ENCODE peak calls at places on chromosomes 4 and X, in eight cellular contexts. K is NCI-H774, W is NCI-H1092 treated with DMSO at 0.1 percent for 48 hours, G is tibial artery, B is nephron progenitor cell, S is COR-L47, U is endodermal cell, V is hepatocyte. R is an unnamed sample.

GRCh38 chr4:165493359-165493758 is 114.6 kb downstream of the CPE start:
- DNase-seq in U (peak), B (peak), K (no peak), G (no peak), W (no peak), V (peak), S (peak), R (peak)

GRCh38 chrX:2334237-2334636 is 166.5 kb downstream of the DHRSX start:
- DNase-seq in U (no peak), W (no peak), S (no peak), G (no peak), V (no peak), B (no peak), K (no peak), R (no peak)

GRCh38 chr4:158948071-158948470 is 154.8 kb upstream of the RAPGEF2 start:
- DNase-seq in V (no peak), B (no peak), S (no peak), G (no peak), W (no peak), U (no peak), K (no peak), R (no peak)

GRCh38 chr4:5128569-5128968 is 77.3 kb downstream of the STK32B start:
- DNase-seq in S (no peak), G (no peak), B (no peak), K (no peak), W (no peak), U (no peak), V (no peak), R (no peak)

GRCh38 chr4:17544205-17544604 is 29.2 kb downstream of the CLRN2 start:
- DNase-seq in U (peak), B (no peak), S (peak), W (peak), K (peak), G (no peak), V (peak), R (peak)

GRCh38 chr4:158314756-158315487 is 104.6 kb downstream of the TMEM144 start:
- DNase-seq in U (no peak), S (no peak), G (no peak), B (no peak), K (no peak), V (no peak), W (no peak), R (no peak)

GRCh38 chr4:169615467-169616106 is 3.2 kb upstream of the NEK1 start:
- DNase-seq in S (no peak), G (no peak), W (no peak), U (no peak), B (no peak), K (no peak), V (no peak), R (no peak)

GRCh38 chrX:131747173-131747572 is 203.3 kb downstream of the OR13H1 start:
- DNase-seq in S (no peak), V (no peak), U (no peak), G (no peak), K (peak), W (peak), B (no peak), R (peak)

GRCh38 chr4:153488006-153488718 is 22.0 kb downstream of the TMEM131L start:
- DNase-seq in B (no peak), V (no peak), U (peak), K (no peak), G (no peak), S (no peak), W (no peak), R (peak)

GRCh38 chrX:103215768-103216085 is 819 bp downstream of the BEX4 start:
- DNase-seq in B (no peak), G (no peak), K (no peak), W (peak), V (no peak), U (peak), S (peak), R (no peak)

GRCh38 chrX:153372949-153373348 is 28.2 kb downstream of the PNMA6E start:
- DNase-seq in U (no peak), S (no peak), V (no peak), G (no peak), B (no peak), K (no peak), W (no peak), R (no peak)

GRCh38 chrX:140504371-140505324 is at the start of gene SOX3:
- DNase-seq in U (peak), B (no peak), V (no peak), W (no peak), K (no peak), S (no peak), G (no peak), R (no peak)

GRCh38 chr4:74675673-74676279 is 118.5 kb downstream of the BTC start:
- DNase-seq in V (peak), B (peak), G (no peak), W (peak), K (peak), U (no peak), S (peak), R (peak)

GRCh38 chr4:73662709-73663546 is 42.7 kb upstream of the RASSF6 start:
- DNase-seq in G (no peak), K (peak), W (peak), U (no peak), S (peak), V (peak), B (no peak), R (peak)

GRCh38 chr4:180669637-180670036 is 1573.6 kb upstream of the TENM3 start:
- DNase-seq in U (no peak), B (no peak), V (peak), S (no peak), W (no peak), G (no peak), K (no peak), R (no peak)

GRCh38 chr4:162684371-162684700 is 482.4 kb downstream of the NAF1 start:
- DNase-seq in W (no peak), S (no peak), K (no peak), V (no peak), U (no peak), B (no peak), G (no peak), R (no peak)

GRCh38 chrX:17038681-17039161 is 92.3 kb downstream of the REPS2 start:
- DNase-seq in W (no peak), U (no peak), G (no peak), V (no peak), S (no peak), B (no peak), K (no peak), R (no peak)

GRCh38 chr4:117968606-117969005 is 65.7 kb upstream of the NDST3 start:
- DNase-seq in B (no peak), W (no peak), S (no peak), K (no peak), U (no peak), G (no peak), V (no peak), R (no peak)

GRCh38 chrX:151875270-151876026 is 37.2 kb upstream of the MAGEA4 start:
- DNase-seq in U (no peak), V (no peak), B (no peak), K (no peak), S (no peak), G (no peak), W (no peak), R (no peak)

GRCh38 chr4:66590488-66591215 is 920.4 kb upstream of the EPHA5 start:
- DNase-seq in S (no peak), W (no peak), B (no peak), V (no peak), G (no peak), K (no peak), U (no peak), R (no peak)

GRCh38 chr4:185657191-185657590 is 121.9 kb upstream of the PDLIM3 start:
- DNase-seq in W (no peak), G (no peak), B (no peak), V (no peak), S (no peak), U (no peak), K (no peak), R (no peak)

GRCh38 chr4:175639346-175639745 is 172.7 kb downstream of the GPM6A start:
- DNase-seq in U (no peak), B (no peak), V (no peak), S (no peak), G (no peak), K (no peak), W (no peak), R (no peak)

GRCh38 chr4:164572877-164573279 is 181.1 kb upstream of the SMIM31 start:
- DNase-seq in G (no peak), U (no peak), S (no peak), B (no peak), V (no peak), K (no peak), W (no peak), R (no peak)

GRCh38 chr4:66187175-66187720 is 517.0 kb upstream of the EPHA5 start:
- DNase-seq in U (no peak), V (no peak), G (no peak), B (no peak), K (no peak), S (no peak), W (no peak), R (no peak)

GRCh38 chrX:8037593-8038348 is 110.6 kb upstream of the PNPLA4 start:
- DNase-seq in V (no peak), U (no peak), G (no peak), B (no peak), W (no peak), S (no peak), K (no peak), R (no peak)

GRCh38 chrX:151977009-151977408 is 2.5 kb upstream of the GABRE start:
- DNase-seq in W (no peak), K (no peak), U (no peak), V (no peak), G (no peak), S (no peak), B (no peak), R (no peak)

GRCh38 chr4:147480891-147481576 is at the start of gene EDNRA:
- DNase-seq in B (peak), K (no peak), W (no peak), G (peak), S (no peak), U (peak), V (peak), R (no peak)

GRCh38 chr4:55036405-55036804 is 89.0 kb downstream of the KDR start:
- DNase-seq in S (no peak), W (no peak), K (no peak), V (no peak), G (no peak), U (peak), B (no peak), R (no peak)

R was measured in GM12865.